ENCODE peak calls at places on chromosomes 6 and 20, in eight cellular contexts. Z, P, W, D, R, T, U and V are unnamed samples.

GRCh38 chr6:5173862-5174643 is 86.7 kb downstream of the LYRM4 start:
- DNase-seq in T (no peak), Z (no peak), W (no peak), P (no peak), D (peak; percentile 83), R (no peak), U (no peak), V (peak; percentile 27)

GRCh38 chr20:44208165-44208564 is 2.4 kb downstream of the OSER1 start:
- DNase-seq in W (no peak), P (no peak), D (no peak), U (no peak), Z (peak; percentile 18), T (no peak), R (no peak), V (no peak)

GRCh38 chr20:36506253-36506652 is 35.1 kb upstream of the MYL9 start:
- DNase-seq in T (no peak), U (no peak), Z (no peak), W (no peak), D (no peak), P (no peak), R (peak; percentile 27), V (no peak)

GRCh38 chr6:138465007-138465645 is 34.2 kb downstream of the NHSL1 start:
- DNase-seq in P (no peak), U (peak; percentile 73), W (peak; percentile 97), R (peak; percentile 92), T (no peak), D (no peak), Z (no peak), V (peak; percentile 97)

GRCh38 chr6:133187114-133187513 is 54.0 kb upstream of the EYA4 start:
- DNase-seq in W (no peak), R (no peak), U (no peak), T (no peak), D (no peak), P (no peak), Z (no peak), V (no peak)

GRCh38 chr6:169866140-169866534 is 114.7 kb downstream of the ERMARD start:
- DNase-seq in Z (no peak), D (no peak), T (no peak), P (peak; percentile 78), W (no peak), U (peak; percentile 38), R (no peak), V (no peak)

GRCh38 chr6:109306733-109307132 is 75.5 kb downstream of the CD164 start:
- DNase-seq in Z (no peak), R (no peak), W (no peak), P (no peak), U (no peak), D (no peak), T (no peak), V (no peak)

GRCh38 chr20:51121901-51122412 is 99.0 kb upstream of the KCNG1 start:
- DNase-seq in U (no peak), R (no peak), W (peak; percentile 49), Z (no peak), D (no peak), P (no peak), T (no peak), V (peak; percentile 59)

GRCh38 chr20:24579016-24579415 is 109.6 kb downstream of the SYNDIG1 start:
- DNase-seq in Z (no peak), W (no peak), D (no peak), R (no peak), U (peak; percentile 22), P (no peak), T (no peak), V (no peak)

GRCh38 chr6:13479971-13480434 is 7.4 kb downstream of the GFOD1 start:
- DNase-seq in R (no peak), U (no peak), Z (no peak), T (no peak), W (no peak), D (no peak), P (no peak), V (no peak)

GRCh38 chr6:149185799-149186357 is 131.6 kb upstream of the TAB2 start:
- DNase-seq in D (no peak), Z (no peak), T (no peak), W (no peak), R (no peak), U (no peak), P (no peak), V (no peak)

GRCh38 chr6:149184523-149184922 is 133.0 kb upstream of the TAB2 start:
- DNase-seq in T (no peak), U (no peak), D (no peak), Z (no peak), W (no peak), R (no peak), P (no peak), V (no peak)

GRCh38 chr6:149181304-149181703 is 136.2 kb upstream of the TAB2 start:
- DNase-seq in T (no peak), D (no peak), U (no peak), P (no peak), W (no peak), R (no peak), Z (no peak), V (no peak)

GRCh38 chr6:149179431-149179830 is 138.1 kb upstream of the TAB2 start:
- DNase-seq in P (no peak), D (no peak), U (no peak), W (no peak), T (no peak), Z (no peak), R (no peak), V (no peak)

DNA sequence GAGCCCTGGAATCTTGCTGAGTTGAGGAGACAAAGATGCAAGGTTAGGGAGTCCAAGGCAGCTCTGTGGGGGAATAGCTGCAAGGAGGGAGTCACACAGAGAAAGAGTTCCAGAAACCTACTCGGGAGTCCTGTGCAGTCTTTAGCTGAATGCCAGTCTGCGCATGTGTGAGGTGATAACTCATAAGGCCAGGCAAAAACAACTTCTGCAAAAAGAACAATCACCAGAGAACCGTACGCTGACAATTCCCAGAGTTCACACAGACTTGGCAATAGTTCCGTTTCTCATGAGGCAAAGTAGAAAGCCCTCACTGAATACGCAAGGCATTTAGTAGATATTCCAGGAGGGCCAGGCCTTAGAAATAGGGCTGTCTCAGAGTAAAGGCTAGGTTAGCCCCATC is 135.2 kb upstream of the TAB2 start:
- DNase-seq in R (peak; percentile 30), P (no peak), U (no peak), W (no peak), T (no peak), D (no peak), Z (no peak), V (peak; percentile 8)
- H3K4me3 ChIP-seq in R (no peak overlapping the region), P (no peak overlapping the region), U (no peak overlapping the region), W (no peak overlapping the region), T (no peak overlapping the region), D (no peak overlapping the region), Z (no peak overlapping the region), V (no peak overlapping the region)

DNA sequence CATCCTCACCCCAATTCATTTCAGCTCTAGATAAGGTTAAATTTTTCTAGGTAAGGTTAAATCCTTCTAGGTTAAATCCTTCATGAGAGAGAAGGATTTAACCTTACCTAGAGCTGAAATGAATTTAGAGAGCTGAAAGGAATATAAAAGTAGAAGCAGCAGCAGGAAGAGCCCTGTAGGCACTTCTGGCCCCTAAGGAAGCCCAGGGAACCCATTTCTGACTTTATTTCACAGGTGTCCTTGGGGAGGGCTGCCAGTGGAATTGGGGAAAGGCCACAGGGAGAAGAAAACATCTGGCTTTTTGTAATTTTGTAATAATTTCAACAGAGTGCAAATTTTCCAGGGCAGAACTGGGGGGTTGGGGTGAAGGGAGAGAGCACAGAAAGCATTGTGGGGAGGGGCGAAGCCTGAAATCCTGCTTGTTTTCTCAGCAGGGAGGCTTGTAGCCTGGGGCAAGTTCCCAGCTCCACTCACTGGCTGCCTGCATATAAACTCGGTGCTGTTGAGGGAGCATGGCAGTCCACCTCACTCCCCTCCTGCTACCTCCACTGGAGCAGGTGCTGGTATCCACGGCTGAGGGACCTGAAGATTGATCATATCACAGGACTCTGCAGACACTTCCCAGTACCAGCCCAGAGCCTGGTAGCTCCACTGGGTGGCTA is 65.7 kb upstream of the HCRTR2 start:
- DNase-seq in Z (no peak), P (no peak), W (no peak), U (no peak), R (no peak), D (no peak), T (no peak), V (no peak)
- H3K4me3 ChIP-seq in Z (no peak overlapping the region), P (no peak overlapping the region), W (no peak overlapping the region), U (no peak overlapping the region), R (no peak overlapping the region), D (no peak overlapping the region), T (no peak overlapping the region), V (no peak overlapping the region)

DNA sequence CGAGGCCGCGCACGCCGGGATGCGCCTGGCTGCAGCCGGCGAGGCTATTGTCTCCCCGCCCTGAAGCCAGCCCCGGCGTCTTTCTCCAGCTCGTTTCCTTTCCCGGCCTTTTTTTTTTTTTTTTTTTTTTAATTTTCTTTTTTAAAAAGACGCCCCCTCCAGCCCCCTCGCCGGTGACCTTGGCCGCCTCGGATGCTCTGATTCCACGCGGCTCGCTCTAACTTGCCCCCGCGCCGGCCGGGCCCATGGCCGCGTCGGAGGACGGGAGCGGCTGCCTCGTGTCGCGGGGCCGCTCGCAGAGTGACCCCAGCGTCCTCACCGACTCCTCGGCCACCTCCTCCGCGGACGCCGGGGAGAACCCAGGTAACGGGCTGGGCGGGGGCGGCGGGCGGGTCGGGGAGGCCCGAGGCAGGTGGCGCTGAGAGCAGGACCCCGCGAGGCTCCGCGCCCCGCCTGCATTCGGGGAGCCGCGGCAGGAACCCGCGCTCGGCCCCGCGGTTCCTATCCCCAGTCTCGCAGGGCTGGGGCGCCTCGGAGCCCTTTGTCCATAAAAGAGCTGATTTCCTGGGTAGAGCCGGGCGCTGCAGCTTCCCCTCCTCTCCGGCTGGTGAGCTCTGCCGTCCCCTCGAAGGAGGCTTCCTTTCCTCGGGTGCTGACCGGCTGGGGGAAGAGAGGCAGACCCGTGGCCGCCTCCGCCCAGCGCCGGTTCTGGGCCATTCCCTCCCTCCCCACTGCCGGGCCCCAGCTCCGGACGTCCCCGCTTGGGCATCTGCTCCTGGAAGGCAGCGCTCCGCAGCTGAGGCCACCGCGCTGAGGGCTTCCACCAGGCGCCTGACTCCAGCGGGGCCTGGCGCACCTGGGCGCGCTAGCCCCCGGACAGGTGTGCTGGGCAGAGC is 678 bp downstream of the PHACTR3 start:
- DNase-seq in R (no peak), T (no peak), W (no peak), D (no peak), P (no peak), Z (no peak), U (no peak), V (no peak)
- H3K4me3 ChIP-seq in R (no peak overlapping the region), T (peak overlapping the region; percentile 78), W (no peak overlapping the region), D (no peak overlapping the region), P (no peak overlapping the region), Z (peak overlapping the region; percentile 49), U (no peak overlapping the region), V (no peak overlapping the region)

GRCh38 chr6:16704706-16705402 is 56.4 kb downstream of the ATXN1 start:
- DNase-seq in W (peak; percentile 69), Z (no peak), R (peak; percentile 41), D (peak; percentile 31), P (peak; percentile 68), U (peak; percentile 58), T (no peak), V (peak; percentile 72)

GRCh38 chr6:16698988-16699868 is 62.0 kb downstream of the ATXN1 start:
- DNase-seq in W (no peak), U (no peak), R (peak; percentile 41), P (no peak), Z (no peak), D (no peak), T (no peak), V (peak; percentile 58)

GRCh38 chr6:16698163-16698533 is 63.1 kb downstream of the ATXN1 start:
- DNase-seq in Z (no peak), W (no peak), D (no peak), P (no peak), T (no peak), U (no peak), R (no peak), V (no peak)

GRCh38 chr6:16697437-16698162 is 63.7 kb downstream of the ATXN1 start:
- DNase-seq in Z (no peak), P (peak; percentile 60), D (no peak), W (no peak), U (no peak), R (no peak), T (no peak), V (no peak)

GRCh38 chr6:16700202-16700997 is 60.9 kb downstream of the ATXN1 start:
- DNase-seq in D (peak; percentile 26), U (no peak), P (peak; percentile 84), Z (no peak), R (no peak), T (peak; percentile 54), W (no peak), V (peak; percentile 43)
- H3K4me3 ChIP-seq in D (no peak overlapping the region), U (no peak overlapping the region), P (no peak overlapping the region), Z (peak overlapping the region; percentile 47), R (peak overlapping the region; percentile 33), T (peak overlapping the region; percentile 46), W (peak overlapping the region; percentile 20), V (peak overlapping the region; percentile 1)